ENCODE peak calls at places on chromosomes 3 and 15, in five cellular contexts. E, M, L, K and G are unnamed samples.

GRCh38 chr3:194577985-194578905 is 55.0 kb downstream of the TMEM44 start:
- DNase-seq in E (no peak), K (peak; percentile 84), M (peak; percentile 96), L (no peak), G (no peak)

GRCh38 chr3:100869787-100870186 is 123.4 kb downstream of the ABI3BP start:
- DNase-seq in M (peak; percentile 29), L (no peak), E (no peak), K (peak; percentile 13), G (no peak)

GRCh38 chr15:37425541-37425940 is 325.2 kb upstream of the MEIS2 start:
- DNase-seq in E (no peak), L (no peak), K (no peak), M (peak; percentile 0), G (no peak)

GRCh38 chr15:73573572-73573971 is 59.6 kb downstream of the NPTN start:
- DNase-seq in L (peak; percentile 91), M (peak; percentile 97), K (peak; percentile 60), E (no peak), G (no peak)

GRCh38 chr15:48064435-48064834 is 56.4 kb upstream of the SLC24A5 start:
- DNase-seq in E (no peak), L (no peak), M (peak; percentile 9), K (peak; percentile 14), G (no peak)

GRCh38 chr3:133835418-133835743 is 29.8 kb downstream of the SRPRB start:
- DNase-seq in E (no peak), L (no peak), M (no peak), K (no peak), G (no peak)

GRCh38 chr3:63662500-63662899 is 10.0 kb downstream of the SNTN start:
- DNase-seq in L (peak; percentile 25), E (no peak), K (peak; percentile 54), M (no peak), G (no peak)

GRCh38 chr15:91897585-91898372 is 44.3 kb downstream of the SLCO3A1 start:
- DNase-seq in K (no peak), E (no peak), M (no peak), L (no peak), G (no peak)

GRCh38 chr15:22262613-22263020 is 182.3 kb downstream of the OR4M2 start:
- DNase-seq in L (no peak), K (no peak), E (no peak), M (no peak), G (no peak)

GRCh38 chr3:129100274-129100673 is 21.3 kb downstream of the RAB43 start:
- DNase-seq in L (no peak), M (no peak), K (no peak), E (no peak), G (no peak)